ENCODE peak calls at places on chromosome 22, in four cellular contexts. Q is thoracic aorta, F is left ventricle myocardium inferior, R is OCI-LY7. B is an unnamed sample.

GRCh38 chr22:44776535-44777363 is 24.4 kb downstream of the ARHGAP8 start:
- DNase-seq in Q (no peak), F (no peak), R (no peak), B (no peak)

GRCh38 chr22:44211256-44211945 is 30.7 kb downstream of the PARVG start:
- DNase-seq in Q (no peak), F (no peak), R (no peak), B (no peak)

GRCh38 chr22:20429254-20430100 is 8.1 kb downstream of the SCARF2 start:
- DNase-seq in Q (no peak), F (peak), R (peak), B (peak)

GRCh38 chr22:47395481-47395880 is 633.0 kb downstream of the TBC1D22A start:
- DNase-seq in Q (no peak), F (no peak), R (no peak), B (no peak)

GRCh38 chr22:29211066-29211841 is 5.6 kb downstream of the EMID1 start:
- DNase-seq in Q (no peak), F (no peak), R (no peak), B (no peak)

GRCh38 chr22:20582171-20582511 is 74.7 kb downstream of the MED15 start:
- DNase-seq in Q (no peak), F (peak), R (no peak), B (no peak)

GRCh38 chr22:22867996-22868715 is 19.5 kb upstream of the IGLL5 start:
- DNase-seq in Q (no peak), F (no peak), R (no peak), B (no peak)

GRCh38 chr22:42955842-42956241 is 59.1 kb downstream of the PACSIN2 start:
- DNase-seq in Q (no peak), F (no peak), R (no peak), B (no peak)

GRCh38 chr22:28899199-28899853 is 16.0 kb downstream of the ZNRF3 start:
- DNase-seq in Q (no peak), F (no peak), R (peak), B (no peak)

GRCh38 chr22:35519306-35520000 is 21.2 kb upstream of the RASD2 start:
- DNase-seq in Q (no peak), F (no peak), R (no peak), B (no peak)

GRCh38 chr22:48320671-48321515 is 1506.8 kb downstream of the BRD1 start:
- DNase-seq in Q (no peak), F (no peak), R (no peak), B (no peak)

GRCh38 chr22:26529345-26529744 is 17.1 kb upstream of the TFIP11 start:
- DNase-seq in Q (no peak), F (no peak), R (no peak), B (no peak)

GRCh38 chr22:23192558-23192957 is 12.2 kb downstream of the BCR start:
- DNase-seq in Q (no peak), F (no peak), R (no peak), B (no peak)

GRCh38 chr22:37491559-37492427 is 5.6 kb upstream of the MFNG start:
- DNase-seq in Q (no peak), F (no peak), R (peak), B (no peak)

GRCh38 chr22:38947321-38948112 is 9.9 kb upstream of the APOBEC3A start:
- DNase-seq in Q (no peak), F (no peak), R (no peak), B (peak)

DNA sequence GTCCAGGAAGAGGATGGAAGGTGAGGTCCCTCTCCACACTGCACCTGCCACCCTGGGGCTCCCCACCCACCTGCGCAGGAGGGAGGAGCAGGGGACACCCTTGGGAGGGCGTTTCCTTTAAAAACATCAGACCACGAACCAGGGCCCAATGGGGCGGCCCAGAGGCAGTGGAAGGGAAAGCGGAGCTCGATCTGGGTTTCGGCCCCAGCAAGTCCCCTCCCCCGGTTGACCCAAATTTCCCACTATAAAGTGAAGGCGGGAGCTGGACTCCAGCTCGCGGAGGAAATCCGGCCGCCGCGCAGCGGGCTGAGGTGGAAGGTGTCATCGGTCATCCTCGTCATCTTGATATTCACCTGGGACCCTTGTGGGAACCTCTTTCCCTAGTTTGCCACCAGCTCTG is 99.3 kb downstream of the WNT7B start:
- DNase-seq in Q (no peak), F (no peak), R (no peak), B (no peak)
- TF ChIP-seq CTCF in Q (no peak), F (no peak), R (no peak), B (no peak)

GRCh38 chr22:32957093-32957835 is 100.9 kb downstream of the SYN3 start:
- DNase-seq in Q (no peak), F (no peak), R (no peak), B (no peak)

DNA sequence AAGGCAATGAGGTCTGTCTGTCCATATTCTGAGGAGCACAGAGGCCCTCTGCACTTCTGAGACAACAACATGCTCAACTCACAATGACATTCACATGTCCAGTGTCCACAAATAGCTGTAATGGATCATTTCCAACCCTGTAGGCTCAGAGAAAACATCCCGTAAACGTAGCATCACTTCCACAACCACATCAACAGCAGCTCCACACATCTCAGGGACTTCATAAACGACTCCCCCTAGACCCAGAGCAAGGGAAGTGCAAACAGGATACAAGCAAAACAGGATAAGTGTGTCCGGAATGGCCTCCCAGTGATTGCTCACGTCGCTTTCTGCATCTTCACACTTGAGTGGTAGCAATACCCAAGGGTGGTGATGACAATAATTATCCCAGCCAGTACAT is 100.2 kb downstream of the SYN3 start:
- DNase-seq in Q (no peak), F (no peak), R (no peak), B (no peak)
- TF ChIP-seq CTCF in Q (no peak), F (peak), R (no peak), B (no peak)

DNA sequence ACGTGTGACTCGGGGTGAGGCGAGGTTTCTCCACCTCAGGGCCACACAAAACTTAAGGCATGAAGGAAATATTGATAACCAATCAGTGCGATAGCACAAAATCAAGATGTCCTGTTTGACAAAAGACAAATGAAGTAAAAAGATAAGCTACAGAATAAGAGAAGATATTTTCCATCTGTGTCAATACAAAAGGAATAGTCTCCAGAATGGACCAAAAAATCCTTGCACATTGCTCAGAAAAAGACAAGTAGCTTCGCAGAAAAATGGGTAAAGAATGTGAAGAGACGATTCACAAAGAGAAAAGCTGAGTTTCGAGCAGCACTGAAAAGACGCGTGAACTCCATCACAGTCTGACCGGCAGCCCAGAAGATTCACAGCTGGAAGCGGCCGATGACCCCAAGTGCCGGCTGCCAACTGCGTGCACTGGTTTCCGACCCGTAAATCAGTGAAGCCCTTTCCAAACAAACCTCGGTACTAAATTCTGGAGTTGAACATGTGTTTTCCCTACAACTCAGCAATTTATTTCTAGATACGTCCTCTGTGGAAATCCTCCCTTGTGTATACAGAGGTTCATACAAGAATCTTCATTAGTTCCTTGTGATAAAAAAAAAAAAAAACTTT is 308.4 kb downstream of the BRD1 start:
- DNase-seq in Q (no peak), F (no peak), R (no peak), B (no peak)
- TF ChIP-seq CTCF in Q (no peak), F (no peak), R (no peak), B (no peak)

DNA sequence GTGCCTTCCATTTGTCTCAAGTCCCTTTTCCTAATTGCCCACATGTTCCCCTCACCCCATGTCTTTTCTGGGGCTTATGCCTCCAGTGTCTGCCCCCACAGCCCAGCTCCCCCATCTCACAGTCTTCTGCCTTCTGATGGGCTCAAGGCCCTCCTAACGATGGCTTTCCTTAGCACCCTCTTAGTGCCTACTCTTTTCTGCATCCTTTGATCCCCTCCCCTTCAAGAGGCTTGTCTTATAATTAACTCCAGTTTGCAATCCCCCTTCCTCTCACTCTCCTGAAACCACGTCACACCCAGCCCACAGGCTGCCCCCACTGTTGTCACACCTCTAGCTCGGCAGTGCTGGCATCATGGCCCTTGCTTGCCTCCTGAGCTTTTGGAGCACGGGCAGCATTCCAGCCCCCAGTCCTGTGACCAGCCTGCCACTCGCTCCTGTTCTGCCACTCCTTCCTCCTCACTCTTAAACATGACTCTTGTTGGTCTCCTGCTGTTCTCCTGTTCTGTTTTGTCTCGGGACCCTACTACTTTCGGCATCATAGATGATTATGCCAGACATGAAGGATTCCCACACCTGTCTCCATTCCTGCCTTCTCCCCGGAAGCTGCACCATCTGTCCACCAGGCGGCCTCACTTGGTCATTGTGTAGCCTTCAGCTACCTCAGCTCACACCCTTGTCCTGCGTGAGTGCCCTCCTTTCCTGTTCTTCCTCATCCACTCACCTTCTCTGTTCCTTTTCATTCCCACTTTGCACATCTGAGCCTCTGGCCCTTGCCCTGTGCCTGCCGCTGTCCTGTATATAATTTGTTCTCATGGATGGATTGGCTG is 26.1 kb downstream of the UBE2L3 start:
- DNase-seq in Q (no peak), F (peak), R (no peak), B (no peak)
- TF ChIP-seq CTCF in Q (no peak), F (peak), R (peak), B (peak)

DNA sequence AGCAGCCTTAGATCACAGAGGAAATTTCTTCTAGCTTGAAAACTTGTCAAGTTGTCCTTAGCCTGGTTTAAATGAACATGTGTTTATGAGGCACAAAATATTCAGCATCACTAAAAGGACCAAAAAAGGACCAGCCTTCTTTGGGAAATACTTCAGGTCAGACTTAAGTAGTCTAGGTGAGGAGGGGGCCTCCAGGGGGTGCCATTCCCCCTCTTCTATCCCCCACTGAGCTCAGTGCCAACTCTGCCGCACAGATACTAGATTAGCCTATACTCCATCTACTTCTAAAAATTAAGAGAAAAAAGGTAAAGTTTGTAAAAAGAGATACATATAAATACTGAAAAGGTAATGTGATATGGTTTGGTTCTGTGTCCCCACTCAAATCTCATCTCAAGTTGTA is 20.6 kb downstream of the CLTCL1 start:
- DNase-seq in Q (no peak), F (no peak), R (no peak), B (no peak)
- TF ChIP-seq CTCF in Q (no peak), F (no peak), R (peak), B (peak)